ENCODE peak calls at places on chromosome 1, in nine cellular contexts. E is cardiac fibroblast; S is COLO829; K is kidney; G is Daoy; B is activated naive CD4-positive, alpha-beta T cell; T is brain microvascular endothelial cell; I is K562; W is breast epithelium. L is an unnamed sample.

GRCh38 chr1:145849356-145850165 is 4.1 kb downstream of the NUDT17 start:
- DNase-seq in E (peak; percentile 89), S (peak; percentile 59), K (peak; percentile 66), G (peak; percentile 77), B (no peak), T (peak; percentile 66), I (peak; percentile 48), W (no peak), L (no peak)

GRCh38 chr1:184110253-184111204 is 59.0 kb downstream of the TSEN15 start:
- DNase-seq in E (no peak), S (no peak), K (no peak), G (peak; percentile 18), B (no peak), T (no peak), I (no peak), W (no peak), L (no peak)

GRCh38 chr1:187229496-187229895 is 400.7 kb downstream of the PLA2G4A start:
- DNase-seq in E (no peak), S (no peak), K (no peak), G (no peak), B (no peak), T (no peak), I (no peak), W (no peak), L (no peak)

GRCh38 chr1:204361781-204362180 is 2.1 kb upstream of the PLEKHA6 start:
- DNase-seq in E (no peak), S (no peak), K (no peak), G (no peak), B (no peak), T (no peak), I (no peak), W (no peak), L (no peak)

GRCh38 chr1:216902669-216903388 is 179.6 kb upstream of the ESRRG start:
- DNase-seq in E (peak; percentile 26), S (peak; percentile 77), K (no peak), G (peak; percentile 6), B (no peak), T (no peak), I (no peak), W (no peak), L (no peak)

GRCh38 chr1:29202584-29203340 is 21.1 kb upstream of the SRSF4 start:
- DNase-seq in E (peak; percentile 98), S (peak; percentile 93), K (peak; percentile 96), G (peak; percentile 96), B (peak; percentile 90), T (peak; percentile 97), I (peak; percentile 95), W (peak; percentile 97), L (peak; percentile 97)

GRCh38 chr1:52365091-52365745 is 787 bp downstream of the CC2D1B start:
- DNase-seq in E (peak; percentile 74), S (peak; percentile 36), K (peak; percentile 85), G (peak; percentile 80), B (no peak), T (peak; percentile 48), I (peak; percentile 64), W (no peak), L (peak; percentile 74)

GRCh38 chr1:235588916-235589515 is 60.6 kb downstream of the GNG4 start:
- DNase-seq in E (peak; percentile 42), S (no peak), K (peak; percentile 30), G (peak; percentile 82), B (no peak), T (peak; percentile 55), I (no peak), W (no peak), L (no peak)

GRCh38 chr1:50251592-50252165 is 143.0 kb downstream of the ELAVL4 start:
- DNase-seq in E (no peak), S (no peak), K (no peak), G (no peak), B (no peak), T (no peak), I (no peak), W (no peak), L (no peak)

GRCh38 chr1:18256318-18257235 is 149.0 kb downstream of the IGSF21 start:
- DNase-seq in E (peak; percentile 15), S (peak; percentile 13), K (no peak), G (peak; percentile 34), B (no peak), T (peak; percentile 13), I (peak; percentile 79), W (peak; percentile 66), L (peak; percentile 19)

GRCh38 chr1:189275786-189276185 is 1201.9 kb downstream of the BRINP3 start:
- DNase-seq in E (peak; percentile 5), S (no peak), K (no peak), G (no peak), B (no peak), T (no peak), I (no peak), W (no peak), L (no peak)

GRCh38 chr1:67314696-67315095 is 7.0 kb downstream of the IL12RB2 start:
- DNase-seq in E (no peak), S (peak; percentile 80), K (no peak), G (no peak), B (no peak), T (no peak), I (peak; percentile 67), W (no peak), L (no peak)

GRCh38 chr1:32825181-32825580 is 7.7 kb downstream of the S100PBP start:
- DNase-seq in E (no peak), S (no peak), K (no peak), G (no peak), B (no peak), T (no peak), I (no peak), W (no peak), L (no peak)

GRCh38 chr1:15406911-15407559 is 2.7 kb upstream of the EFHD2 start:
- DNase-seq in E (peak; percentile 79), S (no peak), K (no peak), G (peak; percentile 55), B (no peak), T (peak; percentile 49), I (no peak), W (no peak), L (no peak)

GRCh38 chr1:168706376-168706995 is 22.5 kb downstream of the DPT start:
- DNase-seq in E (no peak), S (no peak), K (no peak), G (no peak), B (no peak), T (no peak), I (no peak), W (no peak), L (no peak)